ENCODE peak calls at places on chromosomes 13 and 19, in nine cellular contexts. F is NCI-H2081; B is H54; M is stimulated activated CD4-positive, alpha-beta T cell treated with anti-CD3 and anti-CD28 coated beads, Interleukin-15, amount 100 ng/mL, for 48 hours; P is left ventricle myocardium inferior; Z is fibroblast of gingiva; K is cardiac muscle cell; T is A549; D is progenitor cell of endocrine pancreas. N is an unnamed sample.

GRCh38 chr13:85197431-85197830 is 601.8 kb downstream of the SLITRK6 start:
- DNase-seq in P (no peak), D (no peak), T (no peak), K (no peak), Z (no peak), F (no peak), M (no peak), B (no peak), N (no peak)

GRCh38 chr13:96460571-96460970 is 370.7 kb downstream of the HS6ST3 start:
- DNase-seq in B (no peak), K (peak; percentile 44), M (no peak), F (peak; percentile 97), D (no peak), T (no peak), P (no peak), Z (no peak), N (no peak)

GRCh38 chr19:41641879-41642485 is 15.1 kb upstream of the CEACAM4 start:
- DNase-seq in T (peak; percentile 78), K (peak; percentile 2), Z (peak; percentile 38), F (peak; percentile 77), P (no peak), M (peak; percentile 46), D (no peak), B (peak; percentile 83), N (peak; percentile 80)

GRCh38 chr13:78121459-78122348 is 203.1 kb upstream of the EDNRB start:
- DNase-seq in M (no peak), F (peak; percentile 61), Z (peak; percentile 68), T (peak; percentile 57), D (no peak), P (peak; percentile 31), B (no peak), K (peak; percentile 66), N (peak; percentile 5)

GRCh38 chr19:3513198-3514140 is 7.4 kb downstream of the FZR1 start:
- DNase-seq in K (no peak), M (no peak), P (no peak), F (no peak), T (no peak), B (no peak), D (no peak), Z (no peak), N (no peak)

GRCh38 chr13:40306817-40307216 is 359.6 kb downstream of the FOXO1 start:
- DNase-seq in F (no peak), B (no peak), M (peak; percentile 61), P (no peak), K (no peak), T (no peak), D (no peak), Z (no peak), N (no peak)

GRCh38 chr19:10074153-10074552 is 12.0 kb upstream of the SHFL start:
- DNase-seq in M (peak; percentile 27), P (no peak), D (no peak), B (no peak), Z (no peak), K (no peak), T (peak; percentile 62), F (peak; percentile 65), N (no peak)

GRCh38 chr19:19566306-19566705 is 28.2 kb downstream of the CILP2 start:
- DNase-seq in F (no peak), T (no peak), D (no peak), Z (no peak), K (no peak), P (no peak), B (no peak), M (no peak), N (no peak)

GRCh38 chr19:20999731-21000352 is 20.6 kb upstream of the ZNF430 start:
- DNase-seq in D (peak; percentile 78), T (peak; percentile 12), B (no peak), K (peak; percentile 92), P (peak; percentile 85), F (peak; percentile 9), M (peak; percentile 86), Z (peak; percentile 82), N (peak; percentile 26)

GRCh38 chr13:72218966-72219365 is 352.0 kb upstream of the DACH1 start:
- DNase-seq in T (no peak), P (no peak), K (no peak), D (no peak), M (no peak), B (no peak), F (no peak), Z (no peak), N (no peak)

GRCh38 chr13:110298566-110299321 is 8.2 kb downstream of the COL4A1 start:
- DNase-seq in M (peak; percentile 9), T (no peak), K (no peak), Z (no peak), B (no peak), F (no peak), D (no peak), P (no peak), N (no peak)

GRCh38 chr19:46728208-46728607 is 11.3 kb upstream of the PRKD2 start:
- DNase-seq in M (no peak), B (no peak), F (no peak), K (no peak), P (peak; percentile 60), T (no peak), D (no peak), Z (no peak), N (no peak)

GRCh38 chr13:41596190-41596589 is 138.8 kb downstream of the RGCC start:
- DNase-seq in D (no peak), K (no peak), F (no peak), T (no peak), M (no peak), Z (no peak), P (no peak), B (no peak), N (no peak)

GRCh38 chr19:8361921-8362793 is 1.8 kb upstream of the ANGPTL4 start:
- DNase-seq in D (no peak), M (peak; percentile 17), P (peak; percentile 93), T (peak; percentile 97), B (peak; percentile 94), K (peak; percentile 89), F (peak; percentile 29), Z (peak; percentile 99), N (peak; percentile 95)

GRCh38 chr13:23392925-23393645 is 40.4 kb downstream of the SACS start:
- DNase-seq in M (no peak), D (no peak), K (no peak), Z (no peak), T (no peak), B (no peak), F (no peak), P (no peak), N (no peak)

GRCh38 chr19:16374436-16374835 is 49.8 kb downstream of the KLF2 start:
- DNase-seq in D (no peak), B (no peak), M (no peak), K (no peak), P (no peak), Z (no peak), F (no peak), T (no peak), N (no peak)

GRCh38 chr19:51259348-51260245 is 8.7 kb downstream of the SIGLECL1 start:
- DNase-seq in F (no peak), T (peak; percentile 50), P (peak; percentile 18), Z (no peak), D (no peak), B (no peak), M (peak; percentile 10), K (peak; percentile 27), N (peak; percentile 40)

GRCh38 chr13:75666646-75667351 is 30.7 kb downstream of the LMO7 start:
- DNase-seq in B (no peak), F (no peak), P (no peak), Z (peak; percentile 62), D (no peak), K (no peak), T (no peak), M (no peak), N (peak; percentile 2)

GRCh38 chr13:77040076-77040475 is 13.1 kb upstream of the FBXL3 start:
- DNase-seq in P (no peak), T (no peak), K (no peak), F (peak; percentile 6), Z (no peak), D (no peak), M (no peak), B (no peak), N (no peak)

GRCh38 chr13:41017744-41018582 is 1.2 kb downstream of the ELF1 start:
- DNase-seq in Z (no peak), D (no peak), M (no peak), P (no peak), T (peak; percentile 58), F (no peak), B (no peak), K (no peak), N (no peak)

GRCh38 chr13:44197791-44198770 is 175.5 kb upstream of the SERP2 start:
- DNase-seq in K (peak; percentile 36), M (peak; percentile 34), Z (no peak), D (no peak), P (no peak), B (no peak), T (no peak), F (peak; percentile 96), N (no peak)

GRCh38 chr13:25783480-25784081 is 268.2 kb downstream of the SHISA2 start:
- DNase-seq in B (no peak), Z (no peak), F (peak; percentile 62), M (no peak), P (no peak), K (no peak), D (no peak), T (no peak), N (no peak)

GRCh38 chr13:38905861-38906260 is 84.8 kb downstream of the STOML3 start:
- DNase-seq in M (no peak), Z (no peak), F (no peak), D (no peak), T (no peak), P (no peak), B (no peak), K (no peak), N (no peak)

GRCh38 chr13:112931028-112931934 is 37.7 kb upstream of the MCF2L start:
- DNase-seq in F (peak; percentile 92), T (peak; percentile 45), B (peak; percentile 78), D (no peak), M (no peak), Z (peak; percentile 79), K (peak; percentile 58), P (no peak), N (peak; percentile 76)

GRCh38 chr19:51027873-51028272 is 1.5 kb upstream of the KLK11 start:
- DNase-seq in T (no peak), K (no peak), Z (no peak), B (no peak), M (no peak), F (no peak), P (no peak), D (no peak), N (no peak)

N was measured in HTR-8/SVneo.